ENCODE peak calls at places on chromosome 17, in five cellular contexts. U is A549, D is K562, R is HepG2, B is H1. Y is an unnamed sample.

GRCh38 chr17:1492249-1493206 is at the start of gene MYO1C:
- DNase-seq in U (no peak), D (no peak), B (peak; percentile 78), R (no peak), Y (no peak)

GRCh38 chr17:54620380-54620978 is 280.2 kb upstream of the TOM1L1 start:
- DNase-seq in U (no peak), D (no peak), R (no peak), B (no peak), Y (no peak)

GRCh38 chr17:75476274-75476673 is 19.8 kb downstream of the TMEM94 start:
- DNase-seq in U (no peak), B (no peak), D (no peak), R (no peak), Y (no peak)

GRCh38 chr17:63418540-63418939 is 27.6 kb downstream of the CYB561 start:
- DNase-seq in B (no peak), U (no peak), D (no peak), R (no peak), Y (no peak)

GRCh38 chr17:77254961-77255741 is 114.4 kb downstream of the SEC14L1 start:
- DNase-seq in D (no peak), U (peak; percentile 93), R (peak; percentile 73), B (no peak), Y (no peak)

GRCh38 chr17:78559749-78560368 is 17.3 kb downstream of the DNAH17 start:
- DNase-seq in U (no peak), B (peak; percentile 86), D (peak; percentile 55), R (no peak), Y (no peak)

GRCh38 chr17:76382803-76383644 is 1.4 kb upstream of the SPHK1 start:
- DNase-seq in B (peak; percentile 83), U (peak; percentile 87), R (peak; percentile 89), D (peak; percentile 86), Y (no peak)

GRCh38 chr17:61325382-61326073 is 74.1 kb upstream of the TBX2 start:
- DNase-seq in R (no peak), D (no peak), U (no peak), B (no peak), Y (no peak)

DNA sequence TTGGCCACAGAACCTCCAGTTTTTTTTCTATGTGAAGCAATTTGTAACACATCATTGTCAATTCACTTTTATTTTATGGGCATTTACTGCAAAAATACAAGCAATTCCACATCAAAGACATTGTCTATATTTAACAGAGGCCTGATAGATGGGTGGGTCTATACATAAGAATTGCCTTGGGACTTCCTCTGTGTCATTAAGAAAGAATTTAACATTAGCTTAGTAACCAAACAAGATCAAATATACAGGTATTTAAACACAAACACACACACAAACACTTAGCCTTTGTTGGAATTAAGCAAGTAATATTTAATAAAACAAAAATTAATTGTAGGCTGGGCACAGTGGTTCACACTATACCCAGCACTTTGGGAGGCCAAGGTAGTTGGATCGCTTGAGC is 4.3 kb upstream of the PITPNC1 start:
- DNase-seq in U (no peak), B (no peak), R (no peak), D (no peak), Y (no peak)
- TF ChIP-seq KDM1A in U (no peak), B (no peak), R (no peak), D (no peak), Y (no peak)

DNA sequence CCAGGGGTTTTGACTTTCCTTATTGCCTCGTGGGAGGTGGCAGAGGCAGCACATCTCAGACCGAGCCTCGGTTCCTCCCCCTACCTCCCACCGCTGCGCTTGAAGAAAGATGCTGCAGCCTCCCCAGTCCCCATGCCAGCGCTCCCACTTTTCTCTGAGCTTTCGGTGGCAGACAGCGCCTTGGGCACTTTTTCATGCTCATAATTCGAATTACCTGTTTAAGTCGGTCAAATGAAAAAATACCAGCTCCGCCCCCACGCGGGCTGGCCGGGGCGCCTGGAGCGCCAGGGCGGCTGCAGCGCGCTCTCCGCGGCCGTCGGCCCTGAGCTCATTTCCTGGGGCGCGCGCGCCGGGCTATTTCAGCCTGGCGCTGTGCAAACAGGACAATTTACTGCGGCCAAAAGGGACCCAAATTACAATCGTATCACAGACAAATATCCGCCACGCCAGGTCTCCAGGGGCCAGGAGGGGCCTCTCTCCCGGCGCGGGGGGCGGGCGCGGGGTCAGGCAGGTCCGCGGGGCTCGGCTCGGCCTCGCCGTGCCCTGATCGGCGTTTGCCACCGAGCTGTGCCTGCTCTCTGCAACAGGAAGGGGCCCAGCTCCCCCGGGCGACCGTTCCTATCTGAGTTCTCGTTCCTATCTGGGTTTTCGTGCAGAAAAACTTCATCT is 45.0 kb downstream of the SOST start:
- DNase-seq in B (peak; percentile 70), R (no peak), D (no peak), U (peak; percentile 76), Y (no peak)
- TF ChIP-seq KDM1A in B (no peak), R (no peak), D (no peak), U (no peak), Y (no peak)

DNA sequence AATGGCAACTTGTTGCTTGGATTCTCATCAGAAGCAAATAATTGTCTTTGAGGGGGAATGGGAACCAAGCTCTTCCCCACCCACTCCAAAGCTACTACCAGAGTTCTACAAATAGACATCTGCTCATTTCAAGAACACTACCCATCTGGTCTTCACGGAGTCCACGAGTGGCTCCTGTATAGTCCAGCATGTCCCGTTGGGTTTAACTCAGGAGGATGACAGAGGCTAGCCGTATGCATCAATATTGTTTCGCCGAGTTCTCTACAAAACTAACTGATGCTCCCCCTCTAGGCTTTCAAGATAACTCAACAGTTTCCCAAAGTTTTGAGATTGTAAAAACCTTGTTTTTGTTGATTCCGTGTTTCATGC is 730 bp upstream of the BLMH start:
- DNase-seq in D (no peak), B (no peak), R (no peak), U (no peak), Y (no peak)
- TF ChIP-seq KDM1A in D (no peak), B (no peak), R (no peak), U (no peak), Y (no peak)

DNA sequence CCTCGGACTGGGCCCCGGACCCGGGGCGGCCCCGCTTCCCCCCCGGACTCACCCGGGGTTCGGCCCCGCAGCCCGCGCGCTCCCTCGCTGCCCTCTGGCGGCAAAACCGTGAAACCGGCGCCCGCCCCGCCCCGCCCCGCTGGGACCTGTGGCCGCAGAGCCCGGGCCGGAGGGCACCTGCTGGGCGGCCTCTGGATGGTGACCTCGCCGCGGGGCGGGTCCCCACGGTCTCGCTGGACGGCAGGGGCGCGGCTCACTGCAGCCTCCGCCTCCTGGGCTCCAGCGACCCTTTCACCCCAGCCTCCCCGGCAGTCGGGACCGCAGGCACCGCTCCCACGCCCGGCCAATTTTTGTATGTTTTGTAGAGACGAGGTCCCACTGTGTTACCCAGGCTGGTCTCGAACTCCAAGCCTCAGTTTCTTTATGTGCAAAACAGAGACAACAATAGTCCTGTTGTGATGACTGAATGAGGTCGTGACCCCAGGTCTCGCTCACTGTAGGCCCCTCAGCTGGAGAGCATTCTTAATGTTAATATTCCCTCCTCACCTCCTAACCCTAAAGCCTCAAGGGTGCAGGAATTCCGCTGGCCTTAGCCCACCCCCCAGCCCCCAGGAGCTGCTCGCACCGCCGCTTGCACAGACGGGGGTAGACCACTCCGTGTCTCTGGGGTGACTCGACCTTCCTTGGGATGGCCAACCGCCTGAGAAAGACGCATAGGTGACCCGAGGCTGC is 33.7 kb upstream of the RPH3AL start:
- DNase-seq in U (peak; percentile 96), R (peak; percentile 47), D (peak; percentile 87), B (peak; percentile 92), Y (no peak)
- TF ChIP-seq KDM1A in U (no peak), R (no peak), D (no peak), B (peak; percentile 28), Y (no peak)

DNA sequence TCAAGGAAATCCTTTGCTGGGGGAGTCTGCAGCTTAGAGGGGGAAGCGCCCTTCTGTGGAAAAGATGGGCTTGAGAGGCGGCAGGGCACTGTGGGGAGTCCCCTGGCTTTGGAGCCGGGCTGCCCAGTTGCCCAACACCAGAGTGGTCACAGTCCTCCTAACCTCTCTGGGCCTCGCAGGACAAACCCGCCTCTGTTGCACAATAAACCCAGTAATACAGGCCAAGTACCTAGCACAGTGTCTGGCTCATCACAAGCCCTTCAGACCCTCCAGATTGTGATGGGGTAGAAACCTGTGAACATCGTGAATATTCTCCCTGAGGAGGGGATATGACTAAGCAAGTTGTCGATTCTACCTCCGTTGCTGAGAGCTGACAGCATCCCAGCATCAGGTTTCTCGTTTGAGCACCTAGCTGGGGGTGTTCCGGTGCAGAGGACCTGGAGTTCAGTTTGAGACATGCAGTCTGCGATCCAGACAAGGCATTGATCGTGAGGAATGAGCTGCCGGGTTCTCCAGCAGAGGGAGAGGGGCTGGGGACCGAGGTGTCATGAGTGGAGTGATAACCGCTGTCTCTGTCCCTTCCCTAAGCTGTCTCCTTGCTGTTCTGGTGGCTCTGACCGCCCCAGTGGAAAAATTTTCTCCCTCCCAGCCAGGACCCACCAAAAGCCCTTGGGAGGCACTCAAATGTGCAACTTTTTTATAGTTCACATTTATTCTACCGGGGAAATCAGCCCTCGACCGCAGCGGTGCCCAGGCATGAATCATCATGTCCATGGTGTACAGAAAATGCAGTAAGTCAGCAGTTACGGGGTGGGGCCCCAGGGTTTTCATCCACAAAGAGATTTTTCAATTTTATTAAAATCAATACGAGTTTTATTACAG is 161.9 kb downstream of the WSCD1 start:
- DNase-seq in U (peak; percentile 37), B (no peak), D (no peak), R (no peak), Y (no peak)
- TF ChIP-seq KDM1A in U (no peak), B (no peak), D (no peak), R (no peak), Y (no peak)

GRCh38 chr17:36072431-36073121 is 8.5 kb downstream of the CCL18 start:
- DNase-seq in D (peak; percentile 78), U (peak; percentile 70), B (peak; percentile 88), R (peak; percentile 52), Y (peak; percentile 69)

GRCh38 chr17:36069131-36069530 is 5.1 kb downstream of the CCL18 start:
- DNase-seq in U (no peak), D (no peak), B (no peak), R (no peak), Y (no peak)

GRCh38 chr17:36066365-36066945 is 2.4 kb downstream of the CCL18 start:
- DNase-seq in U (no peak), R (no peak), D (no peak), B (no peak), Y (no peak)

GRCh38 chr17:36070427-36070826 is 6.4 kb downstream of the CCL18 start:
- DNase-seq in R (no peak), B (no peak), D (no peak), U (no peak), Y (no peak)

DNA sequence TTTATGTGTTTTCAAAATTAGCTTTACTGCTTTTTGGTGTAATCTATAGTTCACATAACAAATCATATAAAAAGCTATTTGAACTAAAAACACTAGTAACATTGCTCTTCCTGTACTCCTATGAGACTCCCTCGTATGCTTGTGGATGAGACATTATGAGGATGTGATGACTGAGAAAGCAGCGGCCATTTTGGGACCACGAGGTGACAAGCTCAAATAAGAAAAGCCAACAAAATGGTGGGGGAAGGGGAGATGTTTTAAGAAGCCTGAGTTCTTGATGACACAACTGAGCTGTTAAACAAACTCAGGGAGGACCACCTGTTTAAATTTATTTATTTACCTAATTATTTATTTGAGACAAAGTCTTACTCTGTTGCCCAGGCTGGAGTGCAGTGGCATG is 4.5 kb downstream of the CCL18 start:
- DNase-seq in U (no peak), R (no peak), B (no peak), D (no peak), Y (no peak)
- TF ChIP-seq KDM1A in U (no peak), R (no peak), B (no peak), D (no peak), Y (no peak)

Y was measured in GM12878.